ENCODE peak calls at places on chromosomes 12 and 14, in seven cellular contexts. F is AML-193; A is activated naive CD4-positive, alpha-beta T cell; L is A172; E is fibroblast of pulmonary artery; U is astrocyte of the spinal cord; N is neural crest cell. Z is an unnamed sample.

GRCh38 chr12:131283191-131283861 is 329.6 kb downstream of the ADGRD1 start:
- DNase-seq in U (no peak), A (no peak), F (no peak), L (no peak), N (no peak), E (no peak), Z (peak)

GRCh38 chr12:25020621-25021243 is 71.8 kb upstream of the BCAT1 start:
- DNase-seq in N (no peak), F (no peak), E (no peak), U (no peak), A (no peak), L (no peak), Z (no peak)

GRCh38 chr12:110109037-110109836 is 14.9 kb upstream of the IFT81 start:
- DNase-seq in U (peak), N (no peak), A (no peak), L (peak), F (no peak), E (peak), Z (no peak)

GRCh38 chr12:115132145-115132544 is 448.2 kb upstream of the TBX3 start:
- DNase-seq in A (no peak), U (no peak), E (peak), L (peak), N (no peak), F (no peak), Z (no peak)

GRCh38 chr12:34302131-34302885 is 280.0 kb downstream of the ALG10 start:
- DNase-seq in N (no peak), E (no peak), F (no peak), U (no peak), A (no peak), L (no peak), Z (no peak)

GRCh38 chr14:45716506-45716905 is 463.5 kb upstream of the MIS18BP1 start:
- DNase-seq in F (no peak), L (peak), U (peak), N (peak), A (no peak), E (no peak), Z (no peak)

GRCh38 chr14:39043352-39043943 is 59.6 kb downstream of the SEC23A start:
- DNase-seq in E (no peak), A (no peak), U (no peak), L (no peak), F (no peak), N (no peak), Z (no peak)

GRCh38 chr14:20327005-20327869 is 5.8 kb downstream of the CCNB1IP1 start:
- DNase-seq in N (no peak), E (peak), F (peak), L (peak), A (no peak), U (peak), Z (no peak)

GRCh38 chr12:49342914-49343731 is 3.6 kb upstream of the DNAJC22 start:
- DNase-seq in L (no peak), E (no peak), A (no peak), U (no peak), N (no peak), F (no peak), Z (peak)

GRCh38 chr12:58920102-58920955 is at the start of gene LRIG3:
- DNase-seq in N (peak), E (peak), L (peak), A (no peak), U (peak), F (no peak), Z (peak)

GRCh38 chr12:19799216-19799615 is 359.9 kb downstream of the AEBP2 start:
- DNase-seq in F (no peak), A (no peak), N (no peak), E (peak), L (peak), U (peak), Z (no peak)

GRCh38 chr12:54161481-54162437 is 27.0 kb downstream of the SMUG1 start:
- DNase-seq in F (no peak), L (no peak), N (no peak), E (no peak), A (no peak), U (no peak), Z (no peak)

GRCh38 chr14:67532606-67532997 is 488 bp upstream of the PLEKHH1 start:
- DNase-seq in U (no peak), F (no peak), L (no peak), E (no peak), N (no peak), A (no peak), Z (no peak)

GRCh38 chr12:119178544-119179334 is at the start of gene HSPB8:
- DNase-seq in F (no peak), U (peak), A (no peak), N (peak), E (peak), L (peak), Z (peak)

GRCh38 chr12:108629824-108630476 is 3.7 kb downstream of the SELPLG start:
- DNase-seq in L (peak), A (no peak), U (peak), N (no peak), E (peak), F (peak), Z (no peak)

GRCh38 chr14:54515670-54516069 is 6.0 kb downstream of the CGRRF1 start:
- DNase-seq in A (no peak), L (no peak), E (no peak), F (no peak), U (no peak), N (no peak), Z (no peak)

GRCh38 chr12:80269953-80270552 is 170.7 kb downstream of the OTOGL start:
- DNase-seq in U (peak), E (peak), N (peak), F (peak), A (no peak), L (peak), Z (no peak)

GRCh38 chr14:84064756-84065155 is 1465.2 kb upstream of the FLRT2 start:
- DNase-seq in F (no peak), A (no peak), E (no peak), N (no peak), U (no peak), L (no peak), Z (no peak)

GRCh38 chr14:52117433-52117832 is 48.6 kb upstream of the NID2 start:
- DNase-seq in E (no peak), F (no peak), L (no peak), A (no peak), U (no peak), N (no peak), Z (no peak)

GRCh38 chr12:115185529-115185928 is 501.6 kb upstream of the TBX3 start:
- DNase-seq in E (peak), A (no peak), U (no peak), L (no peak), F (no peak), N (no peak), Z (no peak)

GRCh38 chr12:64252708-64253107 is 30.6 kb upstream of the KICS2 start:
- DNase-seq in F (peak), L (no peak), N (no peak), E (peak), A (no peak), U (no peak), Z (no peak)

GRCh38 chr14:101820283-101820798 is 58.8 kb downstream of the PPP2R5C start:
- DNase-seq in A (no peak), L (no peak), U (no peak), E (no peak), F (no peak), N (no peak), Z (no peak)

GRCh38 chr14:36996133-36996856 is 176.1 kb downstream of the SLC25A21 start:
- DNase-seq in N (no peak), F (no peak), E (peak), L (peak), A (no peak), U (peak), Z (no peak)

Z was measured in mesenteric fat pad.